ENCODE peak calls at places on chromosome 20, in six cellular contexts. I is mucosa of descending colon, Q is mammary epithelial cell, P is astrocyte, Z is esophagus squamous epithelium, H is left ventricle myocardium inferior. B is an unnamed sample. For H3K36me3, the result is how much of the 10 kb centered on the place peaks cover.

GRCh38 chr20:31839782-31840487 is 5.5 kb downstream of the FOXS1 start:
- DNase-seq in I (no peak), Q (no peak), P (no peak), Z (no peak), H (no peak), B (no peak)

GRCh38 chr20:31603822-31604566 is 1.1 kb upstream of the ID1 start:
- DNase-seq in I (peak), Q (peak), P (peak), Z (peak), H (peak), B (peak)

GRCh38 chr20:663315-664090 is 10.5 kb upstream of the SRXN1 start:
- DNase-seq in I (peak), Q (peak), P (no peak), Z (no peak), H (no peak), B (no peak)

GRCh38 chr20:20487811-20488210 is 119.9 kb downstream of the INSM1 start:
- DNase-seq in I (no peak), Q (peak), P (peak), Z (no peak), H (no peak), B (no peak)

GRCh38 chr20:1588869-1589460 is 30.8 kb downstream of the SIRPB1 start:
- DNase-seq in I (no peak), Q (no peak), P (no peak), Z (no peak), H (no peak), B (no peak)

GRCh38 chr20:57484772-57485171 is 40.2 kb downstream of the CTCFL start:
- DNase-seq in I (no peak), Q (no peak), P (no peak), Z (no peak), H (no peak), B (no peak)

GRCh38 chr20:34111057-34111711 is 859 bp downstream of the EIF2S2 start:
- DNase-seq in I (no peak), Q (peak), P (peak), Z (no peak), H (no peak), B (no peak)

GRCh38 chr20:62523473-62524203 is 47.8 kb upstream of the GATA5 start:
- DNase-seq in I (no peak), Q (no peak), P (no peak), Z (no peak), H (no peak), B (no peak)

GRCh38 chr20:41734506-41734945 is 116.3 kb upstream of the CHD6 start:
- DNase-seq in I (peak), Q (peak), P (peak), Z (no peak), H (no peak), B (no peak)

GRCh38 chr20:14295238-14295637 is 42.2 kb downstream of the FLRT3 start:
- DNase-seq in I (no peak), Q (no peak), P (no peak), Z (no peak), H (no peak), B (no peak)

GRCh38 chr20:5535211-5535756 is 214.9 kb upstream of the SHLD1 start:
- DNase-seq in I (no peak), Q (peak), P (peak), Z (no peak), H (no peak), B (no peak)

GRCh38 chr20:45359406-45360148 is 3.4 kb upstream of the SYS1 start:
- DNase-seq in I (no peak), Q (peak), P (peak), Z (no peak), H (no peak), B (no peak)

GRCh38 chr20:61903575-61904340 is 161.9 kb downstream of the TAF4 start:
- DNase-seq in I (no peak), Q (no peak), P (no peak), Z (no peak), H (no peak), B (no peak)

GRCh38 chr20:47664744-47665143 is 120.5 kb downstream of the SULF2 start:
- DNase-seq in I (no peak), Q (no peak), P (no peak), Z (no peak), H (no peak), B (no peak)

GRCh38 chr20:3560578-3560977 is 89.8 kb downstream of the ATRN start:
- DNase-seq in I (no peak), Q (peak), P (no peak), Z (no peak), H (no peak), B (no peak)

GRCh38 chr20:48364688-48365421 is 462.9 kb downstream of the PREX1 start:
- DNase-seq in I (no peak), Q (no peak), P (no peak), Z (no peak), H (no peak), B (no peak)

GRCh38 chr20:44215125-44215524 is 4.6 kb upstream of the OSER1 start:
- DNase-seq in I (peak), Q (peak), P (peak), Z (no peak), H (peak), B (no peak)

GRCh38 chr20:50721881-50722281 is 9.5 kb upstream of the PARD6B start:
- DNase-seq in I (no peak), Q (no peak), P (no peak), Z (no peak), H (peak), B (no peak)

GRCh38 chr20:62589720-62590119 is 52.6 kb upstream of the SLCO4A1 start:
- DNase-seq in I (no peak), Q (no peak), P (no peak), Z (no peak), H (no peak), B (no peak)

GRCh38 chr20:49700411-49701185 is 13.1 kb downstream of the B4GALT5 start:
- DNase-seq in I (no peak), Q (peak), P (peak), Z (no peak), H (no peak), B (no peak)

GRCh38 chr20:37899105-37900045 is 3.6 kb upstream of the VSTM2L start:
- DNase-seq in I (no peak), Q (no peak), P (no peak), Z (no peak), H (no peak), B (no peak)

GRCh38 chr20:62826646-62827322 is 9.9 kb downstream of the COL9A3 start:
- DNase-seq in I (no peak), Q (no peak), P (no peak), Z (no peak), H (no peak), B (no peak)

GRCh38 chr20:754904-755303 is 13.4 kb downstream of the SLC52A3 start:
- DNase-seq in I (no peak), Q (no peak), P (no peak), Z (no peak), H (no peak), B (no peak)

GRCh38 chr20:50582591-50583234 is 72.5 kb downstream of the PTPN1 start:
- DNase-seq in I (no peak), Q (no peak), P (no peak), Z (no peak), H (no peak), B (no peak)

GRCh38 chr20:5153612-5154542 is 27.1 kb downstream of the CDS2 start:
- DNase-seq in I (no peak), Q (peak), P (peak), Z (no peak), H (no peak), B (no peak)

GRCh38 chr20:38873050-38873581 is 53.1 kb upstream of the FAM83D start:
- DNase-seq in I (no peak), Q (no peak), P (no peak), Z (no peak), H (no peak), B (no peak)

GRCh38 chr20:17680128-17680835 is 1.8 kb downstream of the RRBP1 start:
- DNase-seq in I (peak), Q (peak), P (peak), Z (no peak), H (peak), B (no peak)

GRCh38 chr20:17679786-17680127 is 2.3 kb downstream of the RRBP1 start:
- DNase-seq in I (no peak), Q (no peak), P (no peak), Z (no peak), H (no peak), B (no peak)

GRCh38 chr20:17682103-17682888 is at the start of gene RRBP1:
- DNase-seq in I (peak), Q (peak), P (peak), Z (peak), H (peak), B (peak)

GRCh38 chr20:17681741-17682102 is 320 bp downstream of the RRBP1 start:
- DNase-seq in I (no peak), Q (no peak), P (no peak), Z (no peak), H (no peak), B (no peak)

GRCh38 chr20:17680836-17681740 is 954 bp downstream of the RRBP1 start:
- DNase-seq in I (peak), Q (peak), P (peak), Z (peak), H (peak), B (no peak)
- H3K4me3 ChIP-seq in I (peak), Q (peak), P (peak), Z (peak), H (peak), B (peak)

GRCh38 chr20:35947489-35947888 is 6.8 kb downstream of the SCAND1 start:
- DNase-seq in I (no peak), Q (peak), P (no peak), Z (no peak), H (no peak), B (no peak)
- TF ChIP-seq CTCF in I (no peak), Q (peak), P (no peak), Z (peak), H (peak), B (peak)

GRCh38 chr20:64062596-64063388 is at the start of gene TCEA2:
- DNase-seq in I (peak), Q (peak), P (peak), Z (peak), H (peak), B (peak)
- H3K36me3 ChIP-seq in I (under half), Q (under half), P (under half), Z (under half), H (under half), B (under half)

GRCh38 chr20:9617062-9617461 is 102.7 kb downstream of the LAMP5 start:
- DNase-seq in I (peak), Q (peak), P (peak), Z (no peak), H (peak), B (no peak)
- H3K4me3 ChIP-seq in I (no peak), Q (no peak), P (no peak), Z (no peak), H (no peak), B (no peak)

B was measured in kidney epithelial cell.